ENCODE peak calls at places on chromosomes 16 and 17, in six cellular contexts. V is Panc1, X is spleen, B is IMR-90, Y is breast epithelium, A is thoracic aorta. U is an unnamed sample.

GRCh38 chr17:62671553-62671952 is 44.1 kb downstream of the MRC2 start:
- DNase-seq in X (no peak), V (no peak), Y (peak; percentile 74), A (no peak), B (no peak), U (no peak)

GRCh38 chr17:65287040-65287439 is 149.9 kb downstream of the RGS9 start:
- DNase-seq in A (no peak), B (peak; percentile 43), V (no peak), Y (no peak), X (no peak), U (peak; percentile 16)

GRCh38 chr17:17119533-17119932 is 77.3 kb downstream of the MPRIP start:
- DNase-seq in V (no peak), B (peak; percentile 86), A (no peak), Y (no peak), X (peak; percentile 84), U (no peak)

GRCh38 chr16:11796227-11797165 is 562 bp downstream of the ZC3H7A start:
- DNase-seq in X (peak; percentile 93), V (no peak), Y (peak; percentile 55), B (peak; percentile 44), A (no peak), U (no peak)

GRCh38 chr17:47924785-47925676 is 16.3 kb upstream of the PNPO start:
- DNase-seq in Y (no peak), X (no peak), A (no peak), V (no peak), B (no peak), U (no peak)

GRCh38 chr16:78862022-78862421 is 738.5 kb downstream of the MAF start:
- DNase-seq in X (no peak), A (no peak), V (no peak), B (no peak), Y (no peak), U (no peak)

GRCh38 chr16:67807148-67807682 is 526 bp downstream of the TSNAXIP1 start:
- DNase-seq in A (no peak), X (no peak), V (no peak), Y (no peak), B (no peak), U (no peak)

GRCh38 chr17:65556014-65556909 is 5.2 kb downstream of the AXIN2 start:
- DNase-seq in Y (peak; percentile 58), A (no peak), V (peak; percentile 33), X (peak; percentile 92), B (peak; percentile 50), U (no peak)

GRCh38 chr17:76122411-76123126 is 18.5 kb downstream of the FOXJ1 start:
- DNase-seq in Y (no peak), A (no peak), B (no peak), V (no peak), X (no peak), U (peak; percentile 77)

GRCh38 chr17:28970879-28971278 is 19.6 kb upstream of the PHF12 start:
- DNase-seq in A (no peak), X (no peak), V (no peak), Y (no peak), B (no peak), U (no peak)

GRCh38 chr17:69949931-69950330 is 125.1 kb upstream of the KCNJ16 start:
- DNase-seq in A (no peak), X (no peak), V (no peak), Y (no peak), B (peak; percentile 7), U (no peak)

GRCh38 chr17:74449773-74450172 is 16.7 kb upstream of the CD300A start:
- DNase-seq in A (no peak), B (no peak), V (no peak), X (peak; percentile 61), Y (no peak), U (no peak)

GRCh38 chr17:74449306-74449705 is 17.1 kb upstream of the CD300A start:
- DNase-seq in V (no peak), X (peak; percentile 68), B (no peak), Y (no peak), A (no peak), U (no peak)

GRCh38 chr17:74450231-74450630 is 16.2 kb upstream of the CD300A start:
- DNase-seq in A (no peak), Y (no peak), X (no peak), V (no peak), B (no peak), U (no peak)

GRCh38 chr17:74447628-74448159 is 15.8 kb downstream of the GPRC5C start:
- DNase-seq in X (peak; percentile 43), A (no peak), V (no peak), Y (no peak), B (no peak), U (no peak)

DNA sequence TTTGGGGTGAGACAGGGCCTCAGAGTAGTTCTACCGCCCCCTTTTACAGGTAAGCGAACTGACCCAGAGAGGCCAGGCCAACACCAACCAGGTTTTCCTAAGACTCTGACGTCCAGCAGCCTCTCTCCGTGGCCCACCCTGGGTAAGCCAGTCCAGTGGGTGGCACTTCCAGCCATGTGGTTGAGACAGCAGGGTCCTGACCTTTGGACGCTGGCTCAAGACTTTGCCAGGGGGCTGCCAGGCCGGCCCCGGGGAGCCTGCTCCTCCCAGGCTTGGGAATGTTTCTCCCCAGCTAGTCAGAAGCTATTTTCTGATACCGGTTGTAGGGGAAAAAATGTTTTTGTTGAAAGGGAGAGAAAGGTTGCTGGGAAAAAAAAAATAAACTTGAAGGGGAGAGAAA is 16.9 kb downstream of the GPRC5C start:
- DNase-seq in V (no peak), X (peak; percentile 71), Y (no peak), A (no peak), B (no peak), U (no peak)
- H3K27me3 ChIP-seq in V (no peaks in the 10 kb centered on the region), X (peaks cover 16% of the 10 kb centered on the region), Y (no peaks in the 10 kb centered on the region), A (no peaks in the 10 kb centered on the region), B (no peaks in the 10 kb centered on the region), U (no peaks in the 10 kb centered on the region)

DNA sequence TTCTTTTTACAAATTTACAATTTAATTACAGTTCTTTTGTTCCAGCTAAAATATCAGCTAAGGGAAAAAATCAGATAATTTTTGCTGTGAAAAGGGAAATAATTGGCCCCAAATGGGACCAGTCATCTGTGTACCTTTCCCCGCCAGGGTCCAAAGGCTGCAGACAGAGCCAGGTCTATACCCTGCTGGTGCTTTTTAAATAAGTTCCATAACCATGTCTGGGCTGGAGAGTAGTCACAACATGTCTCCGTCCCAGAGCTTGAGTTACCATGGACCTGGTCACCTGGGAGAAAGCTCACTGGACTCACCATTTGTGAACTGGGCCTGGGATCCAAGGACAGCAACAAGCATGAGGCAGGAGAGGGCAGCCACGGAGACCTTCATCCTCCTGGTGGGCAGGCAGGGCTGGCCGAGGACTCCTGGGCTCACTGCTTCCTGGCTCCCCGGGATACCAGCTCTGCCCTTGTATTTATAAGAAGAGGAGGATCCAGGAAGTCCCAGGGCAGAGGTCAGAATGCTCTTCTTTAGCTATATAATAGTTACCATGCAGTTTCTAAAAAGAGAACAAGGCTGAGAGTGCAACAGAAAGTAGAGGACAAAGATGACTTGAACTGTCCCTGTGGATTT is at the start of gene CCL15:
- DNase-seq in X (no peak), Y (no peak), B (no peak), A (no peak), V (no peak), U (no peak)
- H3K4me1 ChIP-seq in X (peaks cover 27% of the 10 kb centered on the region), Y (no peaks in the 10 kb centered on the region), B (no peaks in the 10 kb centered on the region), A (no peaks in the 10 kb centered on the region), V (no peaks in the 10 kb centered on the region), U (no peaks in the 10 kb centered on the region)

GRCh38 chr17:68085751-68086445 is 50.4 kb downstream of the KPNA2 start:
- DNase-seq in X (no peak), Y (no peak), V (no peak), B (no peak), A (no peak), U (no peak)
- TF ChIP-seq CTCF in X (no peak), Y (no peak), V (no peak), B (no peak), A (no peak), U (no peak)

DNA sequence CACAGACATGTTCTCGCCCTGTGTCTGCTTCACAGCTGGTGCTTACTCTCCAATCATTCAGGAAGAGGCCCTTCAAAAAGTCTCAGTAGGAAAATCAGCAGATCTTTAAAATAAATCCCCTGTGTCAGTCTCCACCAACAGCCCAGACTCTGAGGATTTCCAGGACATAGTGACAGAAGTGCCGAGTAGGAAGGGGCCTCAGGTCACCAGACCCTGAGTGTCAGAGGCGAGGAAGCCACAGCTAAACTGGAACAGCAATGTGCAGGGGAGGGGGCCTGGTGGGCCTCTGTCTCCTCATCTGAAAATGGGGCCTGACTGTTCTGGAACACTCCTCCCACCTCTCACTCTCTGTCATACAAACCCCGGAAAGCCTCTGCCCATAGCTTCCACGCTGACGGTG is 6.3 kb downstream of the CACNG4 start:
- DNase-seq in A (no peak), V (no peak), B (no peak), Y (no peak), X (no peak), U (no peak)
- H3K27me3 ChIP-seq in A (no peaks in the 10 kb centered on the region), V (no peaks in the 10 kb centered on the region), B (peaks cover 84% of the 10 kb centered on the region), Y (no peaks in the 10 kb centered on the region), X (peaks cover 92% of the 10 kb centered on the region), U (no peaks in the 10 kb centered on the region)

DNA sequence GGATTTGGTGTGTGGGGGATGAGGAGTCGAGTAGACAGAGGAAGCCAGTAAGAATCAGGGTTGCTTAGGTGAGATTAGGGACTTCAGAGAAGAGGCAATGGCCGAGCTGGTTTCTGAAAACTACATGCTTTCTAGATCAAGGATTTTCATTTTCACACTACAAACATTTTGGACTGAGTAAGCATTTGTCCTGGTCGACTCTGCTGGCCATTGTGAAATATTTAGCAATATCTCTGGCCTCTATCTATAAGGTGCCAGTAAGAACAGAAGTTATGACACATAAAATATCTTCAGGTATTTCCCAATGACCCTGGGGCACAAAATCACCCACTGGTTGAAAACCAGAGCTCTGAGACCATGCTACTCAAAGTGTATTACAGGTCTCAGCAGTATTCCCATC is 1275.1 kb upstream of the CDH8 start:
- DNase-seq in A (no peak), B (no peak), V (no peak), Y (no peak), X (no peak), U (no peak)
- H3K4me1 ChIP-seq in A (no peaks in the 10 kb centered on the region), B (no peaks in the 10 kb centered on the region), V (no peaks in the 10 kb centered on the region), Y (no peaks in the 10 kb centered on the region), X (no peaks in the 10 kb centered on the region), U (no peaks in the 10 kb centered on the region)

DNA sequence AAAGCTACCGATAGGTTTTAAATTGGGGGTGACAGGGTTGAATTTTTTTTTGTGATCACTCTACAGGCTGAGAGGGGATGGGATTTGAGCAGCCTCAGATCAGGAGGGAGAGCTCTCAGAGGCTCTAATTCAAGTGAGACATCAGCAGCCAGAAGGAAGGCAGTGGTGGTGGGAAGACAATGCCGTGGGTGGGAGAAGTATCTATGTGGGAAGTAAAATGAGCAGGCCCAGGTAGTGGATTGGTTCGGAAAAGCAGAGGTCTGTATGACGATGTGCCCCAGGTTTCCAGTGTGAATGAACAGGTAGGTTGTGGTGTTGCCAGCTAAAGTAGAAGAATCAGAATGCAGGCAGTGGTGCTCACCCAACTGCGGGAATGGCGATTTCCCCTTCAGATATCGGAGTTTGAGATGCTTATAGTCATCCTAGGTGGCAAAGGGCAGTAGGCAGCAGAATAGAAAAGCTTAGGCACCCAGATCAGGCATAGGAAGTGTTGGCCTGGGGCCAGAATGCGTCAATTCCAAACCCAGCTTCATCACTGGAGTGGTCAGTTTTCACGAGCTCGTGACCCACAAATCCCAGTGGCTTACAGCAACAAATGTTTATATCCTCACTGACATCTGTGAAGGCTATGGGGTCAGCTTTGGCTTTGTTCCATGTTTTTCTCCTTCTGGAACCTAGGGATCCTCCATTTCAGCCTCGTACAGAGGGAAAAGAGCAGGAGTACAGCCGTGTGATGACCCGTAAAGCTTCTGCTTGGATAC is 24.0 kb downstream of the MEOX1 start:
- DNase-seq in Y (no peak), B (peak; percentile 18), V (no peak), X (no peak), A (no peak), U (no peak)
- TF ChIP-seq CTCF in Y (no peak), B (no peak), V (no peak), X (no peak), A (no peak), U (no peak)